ENCODE peak calls at places on chromosome 21, in five cellular contexts. One of them, this sample, is unnamed.

GRCh38 chr21:35394634-35395369 is 345.7 kb upstream of the RUNX1 start:
- DNase-seq in K562: no peak
- DNase-seq in HL-60: peak
- DNase-seq in vagina: no peak
- DNase-seq in stomach: no peak
- DNase-seq in this sample: no peak

GRCh38 chr21:38769253-38769780 is 36.4 kb upstream of the ETS2 start:
- DNase-seq in K562: no peak
- DNase-seq in HL-60: no peak
- DNase-seq in vagina: no peak
- DNase-seq in stomach: no peak
- DNase-seq in this sample: no peak

GRCh38 chr21:37073417-37074194 is 552 bp downstream of the TTC3 start:
- DNase-seq in K562: peak
- DNase-seq in HL-60: peak
- DNase-seq in vagina: no peak
- DNase-seq in stomach: peak
- DNase-seq in this sample: peak

GRCh38 chr21:35922618-35923017 is 137.7 kb downstream of the SETD4 start:
- DNase-seq in K562: no peak
- DNase-seq in HL-60: no peak
- DNase-seq in vagina: no peak
- DNase-seq in stomach: no peak
- DNase-seq in this sample: no peak

GRCh38 chr21:44760376-44760775 is 41.2 kb downstream of the UBE2G2 start:
- DNase-seq in K562: no peak
- DNase-seq in HL-60: no peak
- DNase-seq in vagina: no peak
- DNase-seq in stomach: peak
- DNase-seq in this sample: no peak

GRCh38 chr21:30962013-30962412 is 76.3 kb downstream of the KRTAP19-8 start:
- DNase-seq in K562: no peak
- DNase-seq in HL-60: no peak
- DNase-seq in vagina: no peak
- DNase-seq in stomach: no peak
- DNase-seq in this sample: no peak

GRCh38 chr21:35034203-35034926 is 14.7 kb downstream of the RUNX1 start:
- DNase-seq in K562: no peak
- DNase-seq in HL-60: no peak
- DNase-seq in vagina: no peak
- DNase-seq in stomach: no peak
- DNase-seq in this sample: no peak

GRCh38 chr21:42682661-42683060 is 29.2 kb downstream of the PDE9A start:
- DNase-seq in K562: no peak
- DNase-seq in HL-60: no peak
- DNase-seq in vagina: no peak
- DNase-seq in stomach: no peak
- DNase-seq in this sample: no peak

GRCh38 chr21:14262039-14262438 is 46.1 kb downstream of the RBM11 start:
- DNase-seq in K562: no peak
- DNase-seq in HL-60: no peak
- DNase-seq in vagina: no peak
- DNase-seq in stomach: no peak
- DNase-seq in this sample: no peak

GRCh38 chr21:45894107-45894810 is 87.3 kb upstream of the COL6A1 start:
- DNase-seq in K562: no peak
- DNase-seq in HL-60: no peak
- DNase-seq in vagina: no peak
- DNase-seq in stomach: no peak
- DNase-seq in this sample: no peak

GRCh38 chr21:45894891-45895777 is 86.4 kb upstream of the COL6A1 start:
- DNase-seq in K562: no peak
- DNase-seq in HL-60: no peak
- DNase-seq in vagina: no peak
- DNase-seq in stomach: no peak
- DNase-seq in this sample: no peak

GRCh38 chr21:45892156-45892919 is 89.2 kb upstream of the COL6A1 start:
- DNase-seq in K562: no peak
- DNase-seq in HL-60: peak
- DNase-seq in vagina: no peak
- DNase-seq in stomach: no peak
- DNase-seq in this sample: no peak

GRCh38 chr21:45891388-45892155 is 90.0 kb upstream of the COL6A1 start:
- DNase-seq in K562: no peak
- DNase-seq in HL-60: no peak
- DNase-seq in vagina: no peak
- DNase-seq in stomach: no peak
- DNase-seq in this sample: no peak

GRCh38 chr21:45893166-45894106 is 88.1 kb upstream of the COL6A1 start:
- DNase-seq in K562: no peak
- DNase-seq in HL-60: no peak
- DNase-seq in vagina: no peak
- DNase-seq in stomach: no peak
- DNase-seq in this sample: no peak
- TF ChIP-seq POLR2AphosphoS5 in K562: no peak
- TF ChIP-seq POLR2AphosphoS5 in HL-60: no peak
- TF ChIP-seq POLR2AphosphoS5 in vagina: no peak
- TF ChIP-seq POLR2AphosphoS5 in stomach: no peak
- TF ChIP-seq POLR2AphosphoS5 in this sample: no peak

GRCh38 chr21:23607782-23608181 is 1999.5 kb downstream of the MRPL39 start:
- DNase-seq in K562: no peak
- DNase-seq in HL-60: no peak
- DNase-seq in vagina: no peak
- DNase-seq in stomach: no peak
- DNase-seq in this sample: no peak
- TF ChIP-seq CTCF in K562: no peak
- TF ChIP-seq CTCF in HL-60: no peak
- TF ChIP-seq CTCF in vagina: no peak
- TF ChIP-seq CTCF in stomach: no peak
- TF ChIP-seq CTCF in this sample: no peak

GRCh38 chr21:32329331-32329730 is 30.7 kb downstream of the MRAP start:
- DNase-seq in K562: no peak
- DNase-seq in HL-60: no peak
- DNase-seq in vagina: no peak
- DNase-seq in stomach: no peak
- DNase-seq in this sample: peak
- TF ChIP-seq POLR2AphosphoS5 in K562: no peak
- TF ChIP-seq POLR2AphosphoS5 in HL-60: no peak
- TF ChIP-seq POLR2AphosphoS5 in vagina: no peak
- TF ChIP-seq POLR2AphosphoS5 in stomach: peak
- TF ChIP-seq POLR2AphosphoS5 in this sample: no peak

GRCh38 chr21:33128538-33128937 is 58.6 kb downstream of the OLIG1 start:
- DNase-seq in K562: no peak
- DNase-seq in HL-60: peak
- DNase-seq in vagina: no peak
- DNase-seq in stomach: no peak
- DNase-seq in this sample: no peak

GRCh38 chr21:33133912-33134311 is 64.0 kb downstream of the OLIG1 start:
- DNase-seq in K562: no peak
- DNase-seq in HL-60: no peak
- DNase-seq in vagina: no peak
- DNase-seq in stomach: no peak
- DNase-seq in this sample: no peak

GRCh38 chr21:33127154-33127893 is 57.4 kb downstream of the OLIG1 start:
- DNase-seq in K562: peak
- DNase-seq in HL-60: peak
- DNase-seq in vagina: no peak
- DNase-seq in stomach: peak
- DNase-seq in this sample: no peak

GRCh38 chr21:33135925-33136324 is 66.0 kb downstream of the OLIG1 start:
- DNase-seq in K562: no peak
- DNase-seq in HL-60: no peak
- DNase-seq in vagina: no peak
- DNase-seq in stomach: no peak
- DNase-seq in this sample: no peak

GRCh38 chr21:33132054-33132453 is 62.1 kb downstream of the OLIG1 start:
- DNase-seq in K562: no peak
- DNase-seq in HL-60: no peak
- DNase-seq in vagina: no peak
- DNase-seq in stomach: no peak
- DNase-seq in this sample: no peak
- TF ChIP-seq CTCF in K562: peak
- TF ChIP-seq CTCF in HL-60: no peak
- TF ChIP-seq CTCF in vagina: no peak
- TF ChIP-seq CTCF in stomach: no peak
- TF ChIP-seq CTCF in this sample: no peak

GRCh38 chr21:41358193-41359166 is 3.3 kb upstream of the MX2 start:
- DNase-seq in K562: no peak
- DNase-seq in HL-60: no peak
- DNase-seq in vagina: peak
- DNase-seq in stomach: no peak
- DNase-seq in this sample: no peak

GRCh38 chr21:41361053-41361785 is 608 bp upstream of the MX2 start:
- DNase-seq in K562: no peak
- DNase-seq in HL-60: no peak
- DNase-seq in vagina: peak
- DNase-seq in stomach: no peak
- DNase-seq in this sample: no peak

GRCh38 chr21:41361786-41362604 is at the start of gene MX2:
- DNase-seq in K562: no peak
- DNase-seq in HL-60: peak
- DNase-seq in vagina: peak
- DNase-seq in stomach: peak
- DNase-seq in this sample: peak

GRCh38 chr21:41359289-41359688 is 2.5 kb upstream of the MX2 start:
- DNase-seq in K562: no peak
- DNase-seq in HL-60: no peak
- DNase-seq in vagina: peak
- DNase-seq in stomach: no peak
- DNase-seq in this sample: no peak

GRCh38 chr21:41360072-41360821 is 1.6 kb upstream of the MX2 start:
- DNase-seq in K562: no peak
- DNase-seq in HL-60: no peak
- DNase-seq in vagina: peak
- DNase-seq in stomach: peak
- DNase-seq in this sample: no peak
- TF ChIP-seq POLR2AphosphoS5 in K562: no peak
- TF ChIP-seq POLR2AphosphoS5 in HL-60: no peak
- TF ChIP-seq POLR2AphosphoS5 in vagina: peak
- TF ChIP-seq POLR2AphosphoS5 in stomach: no peak
- TF ChIP-seq POLR2AphosphoS5 in this sample: no peak

This sample was measured in suprapubic skin.